ENCODE peak calls at places on chromosomes 4 and X, in eight cellular contexts. B is cardiac fibroblast; H is left lung; R is body of pancreas; J is CD8-positive, alpha-beta T cell; E is cardiac muscle cell; D is PC-3; X is left ventricle myocardium inferior. C is an unnamed sample.

GRCh38 chr4:37865450-37865849 is 25.4 kb upstream of the TBC1D1 start:
- DNase-seq in B (peak), H (no peak), R (no peak), J (no peak), E (no peak), D (no peak), X (no peak), C (no peak)

GRCh38 chrX:148878371-148878770 is 378.0 kb downstream of the AFF2 start:
- DNase-seq in B (peak), H (no peak), R (no peak), J (no peak), E (no peak), D (no peak), X (no peak), C (no peak)

GRCh38 chrX:19698125-19698524 is 182.8 kb upstream of the MAP3K15 start:
- DNase-seq in B (peak), H (no peak), R (no peak), J (no peak), E (no peak), D (peak), X (peak), C (no peak)

GRCh38 chr4:87179751-87180150 is 40.7 kb downstream of the KLHL8 start:
- DNase-seq in B (peak), H (no peak), R (no peak), J (no peak), E (no peak), D (no peak), X (no peak), C (no peak)

GRCh38 chr4:172308078-172308477 is 494.9 kb downstream of the GALNTL6 start:
- DNase-seq in B (no peak), H (no peak), R (no peak), J (no peak), E (no peak), D (no peak), X (no peak), C (no peak)

GRCh38 chr4:154506253-154506652 is 14.7 kb upstream of the DCHS2 start:
- DNase-seq in B (peak), H (no peak), R (no peak), J (no peak), E (peak), D (peak), X (no peak), C (no peak)

GRCh38 chr4:130077275-130077674 is 981.3 kb downstream of the C4orf33 start:
- DNase-seq in B (no peak), H (no peak), R (no peak), J (no peak), E (no peak), D (peak), X (no peak), C (no peak)

GRCh38 chr4:166498541-166498940 is 625.5 kb downstream of the TLL1 start:
- DNase-seq in B (peak), H (no peak), R (no peak), J (no peak), E (no peak), D (no peak), X (no peak), C (no peak)

GRCh38 chrX:19245711-19246269 is 97.9 kb upstream of the PDHA1 start:
- DNase-seq in B (no peak), H (no peak), R (no peak), J (no peak), E (no peak), D (peak), X (no peak), C (no peak)

GRCh38 chrX:151359931-151360871 is 36.8 kb upstream of the VMA21 start:
- DNase-seq in B (peak), H (no peak), R (peak), J (peak), E (peak), D (peak), X (no peak), C (peak)

GRCh38 chrX:87064522-87064921 is 453.1 kb upstream of the KLHL4 start:
- DNase-seq in B (no peak), H (no peak), R (no peak), J (no peak), E (no peak), D (no peak), X (no peak), C (no peak)

GRCh38 chr4:72587334-72587733 is 18.3 kb upstream of the ADAMTS3 start:
- DNase-seq in B (no peak), H (no peak), R (no peak), J (no peak), E (no peak), D (no peak), X (no peak), C (no peak)

GRCh38 chr4:11259837-11260236 is 168.9 kb downstream of the HS3ST1 start:
- DNase-seq in B (no peak), H (no peak), R (no peak), J (no peak), E (no peak), D (no peak), X (no peak), C (no peak)

GRCh38 chrX:154373340-154374306 is 811 bp downstream of the FLNA start:
- DNase-seq in B (peak), H (peak), R (peak), J (no peak), E (peak), D (peak), X (peak), C (peak)
- TF ChIP-seq CTCF in B (peak), H (peak), R (peak), J (peak), E (peak), D (peak), X (peak), C (no peak)

DNA sequence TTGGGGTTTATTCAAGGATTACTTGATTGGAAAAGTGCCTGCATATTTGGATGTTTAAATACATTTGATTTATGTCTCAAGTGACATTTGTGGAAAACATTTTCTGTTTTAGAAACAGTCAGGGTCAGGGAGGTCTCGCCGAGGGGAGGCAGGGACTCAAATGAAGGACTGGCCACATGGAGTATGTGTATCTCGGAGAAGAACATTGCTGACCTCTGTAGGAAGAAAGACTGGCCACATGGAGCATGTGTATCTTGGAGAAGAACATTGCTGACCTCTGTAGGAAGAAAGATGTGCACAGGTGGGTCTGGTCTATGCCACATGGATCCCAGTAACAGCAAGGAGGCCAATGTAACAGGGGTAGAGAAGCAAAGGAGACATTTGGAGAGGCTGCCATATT is 233.6 kb downstream of the TRIML1 start:
- DNase-seq in B (peak), H (no peak), R (no peak), J (no peak), E (no peak), D (peak), X (no peak), C (no peak)
- TF ChIP-seq CTCF in B (peak), H (no peak), R (no peak), J (no peak), E (no peak), D (no peak), X (no peak), C (no peak)

DNA sequence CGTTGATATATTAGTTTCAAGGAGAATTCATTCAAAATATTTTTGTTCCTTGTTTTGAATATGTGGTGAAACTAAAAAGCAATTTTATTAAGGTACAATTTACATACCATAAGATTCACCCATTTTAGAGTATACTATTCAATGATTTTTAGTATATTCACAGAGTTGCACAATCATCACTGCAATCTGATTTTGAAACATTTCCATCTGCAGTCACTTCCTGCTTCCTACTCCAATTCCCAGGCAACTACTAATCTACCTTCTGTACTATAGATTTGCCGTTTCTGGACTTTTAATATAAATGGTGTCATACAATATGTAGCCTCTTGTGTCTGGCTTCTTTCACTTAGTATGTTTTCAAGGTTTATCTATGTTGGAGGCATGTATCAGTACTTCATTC is 71.3 kb downstream of the SLC9A7 start:
- DNase-seq in B (peak), H (no peak), R (no peak), J (no peak), E (no peak), D (peak), X (no peak), C (no peak)
- TF ChIP-seq CTCF in B (no peak), H (no peak), R (no peak), J (no peak), E (no peak), D (no peak), X (no peak), C (no peak)

GRCh38 chr4:6701371-6701770 is 7.7 kb downstream of the S100P start:
- DNase-seq in B (no peak), H (no peak), R (no peak), J (peak), E (no peak), D (peak), X (no peak), C (peak)
- TF ChIP-seq CTCF in B (peak), H (peak), R (no peak), J (no peak), E (peak), D (peak), X (peak), C (peak)

DNA sequence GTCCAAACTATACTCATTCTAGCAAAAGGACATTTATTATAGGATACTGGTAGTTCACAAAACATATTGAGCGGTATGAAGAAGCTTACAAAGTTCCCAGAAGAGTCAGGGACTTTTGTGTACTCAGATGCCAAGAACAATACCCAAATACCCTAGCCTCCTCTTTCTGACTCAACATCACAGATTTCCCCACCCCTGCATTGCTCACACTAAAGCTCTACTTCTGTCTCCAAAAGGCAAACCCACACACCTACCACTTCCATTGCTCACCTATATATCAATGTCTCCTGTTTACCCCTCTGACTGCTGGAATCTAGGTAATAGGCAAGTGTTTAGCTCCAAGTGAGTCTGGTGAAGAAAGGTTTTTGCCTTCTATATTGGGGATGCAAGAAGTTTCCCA is 100.7 kb upstream of the HCCS start:
- DNase-seq in B (peak), H (no peak), R (no peak), J (no peak), E (no peak), D (peak), X (no peak), C (no peak)
- TF ChIP-seq CTCF in B (no peak), H (no peak), R (no peak), J (no peak), E (no peak), D (no peak), X (no peak), C (no peak)